ENCODE peak calls at places on chromosome 4, in six cellular contexts. M is KBM-7; O is HS-5; L is IMR-90; I is NAMALWA; G is activated CD8-positive, alpha-beta T cell treated with anti-CD3 and anti-CD28 coated beads, Interleukin-2, amount 10 ng/mL, durations not matched to agents 7 days and 5 days. R is an unnamed sample.

GRCh38 chr4:110154586-110154985 is 43.8 kb downstream of the ELOVL6 start:
- DNase-seq in I (no peak), M (no peak), L (no peak), O (no peak), G (no peak), R (no peak)

GRCh38 chr4:142547974-142548373 is 298.1 kb downstream of the INPP4B start:
- DNase-seq in O (no peak), I (no peak), L (peak), G (no peak), M (no peak), R (no peak)

GRCh38 chr4:73653695-73654106 is 33.5 kb upstream of the RASSF6 start:
- DNase-seq in I (peak), G (no peak), O (peak), M (peak), L (peak), R (no peak)

GRCh38 chr4:54004463-54004862 is 59.9 kb downstream of the CHIC2 start:
- DNase-seq in I (no peak), G (no peak), O (no peak), L (peak), M (no peak), R (no peak)

GRCh38 chr4:185305979-185306442 is 89.7 kb downstream of the LRP2BP start:
- DNase-seq in L (peak), M (no peak), O (peak), G (no peak), I (no peak), R (peak)

GRCh38 chr4:88352062-88352461 is 26.6 kb upstream of the HERC6 start:
- DNase-seq in G (no peak), O (peak), I (no peak), L (peak), M (no peak), R (no peak)

GRCh38 chr4:165207016-165207430 is 338 bp upstream of the KLHL2 start:
- DNase-seq in O (no peak), L (peak), G (peak), I (peak), M (no peak), R (no peak)

GRCh38 chr4:131309628-131310027 is 1839.5 kb upstream of the PCDH10 start:
- DNase-seq in G (no peak), O (no peak), M (no peak), L (no peak), I (no peak), R (no peak)

GRCh38 chr4:84578540-84579409 is 4.2 kb upstream of the CDS1 start:
- DNase-seq in G (no peak), L (peak), M (peak), I (peak), O (no peak), R (no peak)

GRCh38 chr4:153209410-153209809 is 5.2 kb downstream of the TRIM2 start:
- DNase-seq in I (no peak), O (no peak), L (no peak), G (no peak), M (no peak), R (no peak)

GRCh38 chr4:147488551-147488950 is 7.7 kb downstream of the EDNRA start:
- DNase-seq in I (no peak), G (no peak), O (no peak), M (no peak), L (peak), R (no peak)

GRCh38 chr4:54513231-54513630 is 144.5 kb upstream of the KIT start:
- DNase-seq in I (no peak), L (peak), G (no peak), M (no peak), O (peak), R (peak)

GRCh38 chr4:16205298-16206164 is 20.7 kb downstream of the TAPT1 start:
- DNase-seq in O (no peak), M (peak), G (no peak), L (no peak), I (peak), R (no peak)

GRCh38 chr4:26058537-26058936 is 144.5 kb downstream of the SMIM20 start:
- DNase-seq in M (no peak), I (no peak), O (no peak), G (no peak), L (no peak), R (peak)

GRCh38 chr4:87884976-87885574 is 52.3 kb downstream of the MEPE start:
- DNase-seq in O (no peak), M (peak), L (no peak), I (peak), G (no peak), R (no peak)

GRCh38 chr4:119765951-119766350 is 137.3 kb upstream of the PDE5A start:
- DNase-seq in M (no peak), L (no peak), G (no peak), I (no peak), O (no peak), R (no peak)

GRCh38 chr4:139256349-139256748 is 23.7 kb downstream of the MGARP start:
- DNase-seq in M (no peak), O (no peak), G (no peak), I (no peak), L (no peak), R (no peak)

GRCh38 chr4:139841464-139842195 is 176.0 kb downstream of the MGST2 start:
- DNase-seq in O (no peak), L (no peak), I (no peak), M (peak), G (no peak), R (no peak)

GRCh38 chr4:3287972-3288570 is 4.8 kb upstream of the RGS12 start:
- DNase-seq in I (no peak), O (no peak), L (no peak), M (no peak), G (no peak), R (no peak)